ENCODE peak calls at places on chromosomes 4 and X, in seven cellular contexts. Q, K, Z, P, M, R and H are unnamed samples.

GRCh38 chrX:23332888-23333821 is 1.5 kb upstream of the PTCHD1 start:
- DNase-seq in Q (no peak), P (no peak), Z (peak; percentile 7), K (no peak), R (no peak), M (no peak), H (no peak)

GRCh38 chr4:150259861-150260567 is 181.8 kb downstream of the DCLK2 start:
- DNase-seq in K (no peak), P (no peak), M (no peak), Z (no peak), Q (no peak), R (no peak), H (no peak)

GRCh38 chr4:53235547-53235946 is 130.3 kb downstream of the SCFD2 start:
- DNase-seq in Z (no peak), P (no peak), Q (no peak), M (no peak), K (no peak), R (no peak), H (no peak)

GRCh38 chr4:15004701-15005301 is 2.5 kb downstream of the CPEB2 start:
- DNase-seq in Q (peak; percentile 94), M (peak; percentile 91), Z (peak; percentile 91), P (peak; percentile 93), K (peak; percentile 51), R (peak; percentile 81), H (peak; percentile 50)

GRCh38 chr4:7466904-7467303 is 32.2 kb upstream of the PSAPL1 start:
- DNase-seq in M (no peak), R (no peak), P (no peak), Z (no peak), K (no peak), Q (no peak), H (no peak)

GRCh38 chr4:22490718-22491330 is 25.0 kb downstream of the ADGRA3 start:
- DNase-seq in M (no peak), Q (no peak), R (no peak), K (no peak), P (no peak), Z (peak; percentile 50), H (no peak)

GRCh38 chr4:144283496-144283895 is 143.0 kb upstream of the GYPA start:
- DNase-seq in M (no peak), P (no peak), R (no peak), Z (no peak), K (no peak), Q (no peak), H (no peak)

GRCh38 chr4:87803421-87803820 is 4.1 kb downstream of the IBSP start:
- DNase-seq in M (no peak), R (no peak), Q (no peak), P (no peak), K (no peak), Z (no peak), H (no peak)

GRCh38 chr4:94758700-94759399 is 1.1 kb downstream of the BMPR1B start:
- DNase-seq in P (no peak), Z (no peak), R (no peak), M (no peak), Q (no peak), K (peak; percentile 46), H (peak; percentile 33)

GRCh38 chr4:48403358-48403757 is 62.0 kb downstream of the SLAIN2 start:
- DNase-seq in Z (no peak), Q (no peak), R (no peak), M (no peak), K (no peak), P (no peak), H (no peak)

GRCh38 chrX:43005561-43005960 is 227.6 kb upstream of the PPP1R2C start:
- DNase-seq in P (no peak), M (no peak), K (no peak), Z (no peak), Q (no peak), R (no peak), H (no peak)

GRCh38 chr4:121551881-121552280 is 144.9 kb downstream of the ANXA5 start:
- DNase-seq in Q (no peak), Z (no peak), M (no peak), R (peak; percentile 1), P (no peak), K (no peak), H (no peak)

GRCh38 chr4:69881173-69881773 is 21.3 kb upstream of the SULT1E1 start:
- DNase-seq in M (no peak), P (no peak), K (peak; percentile 23), Z (peak; percentile 17), Q (peak; percentile 52), R (peak; percentile 77), H (peak; percentile 41)

GRCh38 chrX:149540621-149541520 is at the start of gene EOLA1:
- DNase-seq in R (peak; percentile 97), Z (peak; percentile 91), P (peak; percentile 88), M (peak; percentile 93), K (peak; percentile 82), Q (peak; percentile 82), H (peak; percentile 91)

DNA sequence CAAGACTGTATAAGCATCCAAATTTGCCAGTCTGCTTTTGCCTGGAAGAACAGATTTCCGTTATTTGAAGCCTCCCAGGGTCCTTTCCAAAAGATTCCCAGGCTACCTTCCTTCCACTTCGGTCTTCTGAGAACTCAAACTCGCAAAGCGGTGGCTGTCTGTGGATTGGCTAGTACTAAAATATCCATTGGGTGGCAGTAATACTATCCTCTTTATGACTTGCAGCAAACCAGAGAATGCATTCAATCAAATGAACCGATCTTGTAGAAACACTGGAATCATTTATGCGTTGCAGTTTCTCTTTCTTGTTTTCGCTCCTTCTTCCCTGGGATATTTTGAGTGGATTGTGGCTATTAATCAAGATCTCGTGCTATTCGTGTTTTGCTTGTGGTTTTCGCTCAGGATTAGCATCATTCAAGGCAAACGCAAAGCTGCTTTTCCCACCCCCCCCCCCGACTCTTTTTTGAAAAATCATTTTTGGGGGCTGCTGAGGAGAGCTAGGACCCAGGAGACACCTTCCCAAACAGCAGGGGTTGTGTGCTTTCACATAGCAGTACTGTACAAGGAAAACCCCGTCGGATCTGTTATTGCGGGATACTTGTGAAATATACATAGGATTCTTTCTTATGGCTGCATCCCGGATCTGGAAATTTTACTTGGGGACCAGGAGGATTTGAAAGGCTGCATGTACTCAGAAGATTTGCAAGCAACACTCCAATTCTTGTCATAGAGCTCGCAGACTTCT is at the start of gene IL1RAPL1:
- DNase-seq in Z (no peak), Q (no peak), P (no peak), M (no peak), K (no peak), R (peak; percentile 81), H (peak; percentile 1)
- TF ChIP-seq CTCF in Z (no peak), Q (peak; percentile 45), P (no peak), M (no peak), K (peak; percentile 12), R (peak; percentile 32), H (no peak)

DNA sequence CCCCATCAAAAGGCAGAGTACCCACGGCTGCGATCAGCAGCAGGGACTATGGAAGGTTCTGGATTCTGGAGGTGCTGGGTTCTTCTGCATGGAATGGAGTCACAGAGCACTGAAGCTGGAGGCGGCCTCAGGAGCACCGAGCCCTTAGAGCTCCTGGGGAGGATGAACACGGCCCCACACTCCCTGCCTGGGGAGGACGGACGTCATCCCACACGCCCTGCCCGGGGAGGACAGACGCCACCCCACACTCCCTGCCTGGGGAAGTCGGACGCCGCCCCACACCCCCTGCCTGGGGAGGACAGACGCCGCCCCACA is 9.9 kb downstream of the LRPAP1 start:
- DNase-seq in R (no peak), K (no peak), M (no peak), Z (no peak), Q (no peak), P (peak; percentile 14), H (no peak)
- H3K36me3 ChIP-seq in R (peaks cover 22% of the 10 kb centered on the region), K (peaks cover 69% of the 10 kb centered on the region), M (peaks cover 83% of the 10 kb centered on the region), Z (peaks cover 40% of the 10 kb centered on the region), Q (peaks cover 65% of the 10 kb centered on the region), P (peaks cover 9% of the 10 kb centered on the region), H (peaks cover 4% of the 10 kb centered on the region)

GRCh38 chrX:145190801-145191389 is 56.4 kb upstream of the SPANXN1 start:
- DNase-seq in P (no peak), Z (no peak), R (peak; percentile 0), K (no peak), Q (no peak), M (no peak), H (no peak)
- TF ChIP-seq CTCF in P (no peak), Z (no peak), R (peak; percentile 19), K (no peak), Q (peak; percentile 52), M (no peak), H (peak; percentile 17)

DNA sequence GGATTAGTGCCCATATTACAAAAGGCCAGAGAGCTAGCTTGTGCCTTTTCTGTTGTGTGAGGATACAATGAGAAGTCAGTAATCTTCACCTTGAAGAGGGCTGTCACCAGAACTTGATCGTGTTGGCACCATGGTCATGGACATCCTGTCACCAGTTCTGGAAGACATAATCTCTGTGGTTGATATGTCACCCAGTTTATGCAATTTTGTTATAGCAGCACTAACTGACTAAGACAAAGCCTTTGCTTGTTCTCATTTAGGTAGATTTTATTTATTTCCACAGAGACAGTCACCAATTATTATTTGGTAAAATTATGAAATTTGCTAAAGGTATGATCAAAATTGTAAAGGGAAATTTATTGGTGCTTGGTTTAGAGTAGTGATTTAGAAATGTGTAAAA is 308.8 kb upstream of the CPXCR1 start:
- DNase-seq in K (no peak), R (no peak), M (no peak), Z (no peak), Q (no peak), P (no peak), H (no peak)
- H3K36me3 ChIP-seq in K (no peaks in the 10 kb centered on the region), R (no peaks in the 10 kb centered on the region), M (no peaks in the 10 kb centered on the region), Z (no peaks in the 10 kb centered on the region), Q (no peaks in the 10 kb centered on the region), P (no peaks in the 10 kb centered on the region), H (no peaks in the 10 kb centered on the region)

GRCh38 chr4:26490111-26490979 is at the start of gene CCKAR:
- DNase-seq in Z (no peak), P (no peak), R (no peak), K (no peak), Q (no peak), M (no peak), H (no peak)

GRCh38 chr4:26490980-26491284 is 648 bp upstream of the CCKAR start:
- DNase-seq in R (no peak), M (no peak), Z (no peak), P (no peak), Q (no peak), K (no peak), H (no peak)

GRCh38 chr4:26491449-26492170 is 1.3 kb upstream of the CCKAR start:
- DNase-seq in Z (no peak), R (no peak), Q (no peak), P (no peak), M (no peak), K (no peak), H (no peak)

GRCh38 chr4:26493461-26493860 is 3.2 kb upstream of the CCKAR start:
- DNase-seq in R (no peak), Z (no peak), M (no peak), K (no peak), Q (no peak), P (no peak), H (no peak)

DNA sequence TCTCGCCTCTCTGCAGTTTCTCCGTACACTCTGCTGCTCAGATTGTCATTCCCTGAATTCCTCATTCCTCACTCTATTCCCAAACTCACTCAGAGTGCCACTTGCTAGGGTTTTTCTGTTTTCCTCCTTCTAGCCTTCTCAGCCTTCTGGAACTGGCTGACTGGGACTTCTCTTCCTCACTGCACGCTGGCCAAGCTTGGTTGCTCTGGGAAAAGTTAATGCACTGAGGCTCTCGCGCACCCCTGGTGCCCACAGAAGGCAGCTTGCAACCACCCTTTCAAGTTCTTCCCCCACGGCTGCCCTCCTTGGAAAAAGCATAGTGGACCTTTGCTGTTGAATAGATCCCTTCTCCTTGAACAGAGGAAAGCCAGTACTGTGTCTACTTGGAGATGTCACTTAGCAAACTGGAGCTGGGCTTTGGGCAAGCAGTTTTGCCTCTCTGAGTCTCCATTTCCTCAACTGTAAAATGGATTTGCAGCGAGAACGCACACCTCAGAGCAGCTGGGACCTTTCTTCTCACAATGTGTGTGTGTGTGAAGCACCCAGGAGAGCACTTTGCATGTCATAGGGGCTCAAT is 6.0 kb upstream of the CCKAR start:
- DNase-seq in Z (no peak), Q (no peak), K (no peak), P (no peak), M (no peak), R (no peak), H (no peak)
- TF ChIP-seq CTCF in Z (no peak), Q (no peak), K (no peak), P (no peak), M (no peak), R (no peak), H (no peak)